ENCODE peak calls at places on chromosomes 2 and 18, in five cellular contexts. F is transverse colon, A is prostate gland, X is adrenal gland, S is lower leg skin. T is an unnamed sample.

GRCh38 chr2:17538844-17539554 is 1.5 kb upstream of the VSNL1 start:
- DNase-seq in X (peak), A (peak), F (peak), S (peak), T (no peak)

GRCh38 chr2:111161971-111162370 is 41.3 kb downstream of the BCL2L11 start:
- DNase-seq in S (no peak), F (peak), A (peak), X (no peak), T (no peak)

GRCh38 chr2:42408009-42408408 is 47.0 kb upstream of the COX7A2L start:
- DNase-seq in S (no peak), X (no peak), F (no peak), A (no peak), T (no peak)

GRCh38 chr18:50182516-50182915 is 12.4 kb downstream of the MYO5B start:
- DNase-seq in S (no peak), F (no peak), A (no peak), X (no peak), T (no peak)

GRCh38 chr2:88127888-88128653 is at the start of gene FABP1:
- DNase-seq in F (peak), A (no peak), S (no peak), X (no peak), T (no peak)

GRCh38 chr18:55458456-55459238 is 129.3 kb downstream of the TCF4 start:
- DNase-seq in F (no peak), A (no peak), X (no peak), S (no peak), T (no peak)

GRCh38 chr2:69271831-69272257 is 115.2 kb downstream of the GFPT1 start:
- DNase-seq in X (no peak), S (no peak), A (no peak), F (no peak), T (no peak)

GRCh38 chr2:124147552-124147951 is 122.5 kb downstream of the CNTNAP5 start:
- DNase-seq in X (no peak), A (no peak), F (no peak), S (no peak), T (no peak)

GRCh38 chr2:144424559-144425240 is 95.2 kb downstream of the ZEB2 start:
- DNase-seq in S (no peak), A (no peak), X (no peak), F (no peak), T (no peak)

GRCh38 chr18:62621546-62621945 is 93.8 kb upstream of the PHLPP1 start:
- DNase-seq in F (no peak), A (no peak), X (peak), S (peak), T (peak)

GRCh38 chr2:182115258-182115657 is 129.6 kb downstream of the PPP1R1C start:
- DNase-seq in X (no peak), F (no peak), S (no peak), A (no peak), T (no peak)

GRCh38 chr2:30492185-30492584 is 45.1 kb downstream of the LCLAT1 start:
- DNase-seq in A (no peak), S (no peak), X (no peak), F (no peak), T (no peak)

GRCh38 chr18:52007109-52007508 is 332.9 kb upstream of the DCC start:
- DNase-seq in S (no peak), A (no peak), F (no peak), X (no peak), T (no peak)

GRCh38 chr18:7945882-7946281 is 378.8 kb downstream of the PTPRM start:
- DNase-seq in A (no peak), S (no peak), X (no peak), F (no peak), T (peak)

GRCh38 chr2:192571636-192572035 is 376.9 kb upstream of the TMEFF2 start:
- DNase-seq in S (no peak), A (no peak), X (no peak), F (no peak), T (no peak)

GRCh38 chr2:238467772-238468171 is 41.0 kb downstream of the ASB1 start:
- DNase-seq in S (no peak), A (no peak), F (no peak), X (no peak), T (no peak)

GRCh38 chr2:102449370-102449974 is 23.6 kb upstream of the SLC9A4 start:
- DNase-seq in S (peak), X (peak), F (peak), A (peak), T (peak)

GRCh38 chr2:3094318-3094717 is 283.3 kb downstream of the EIPR1 start:
- DNase-seq in A (no peak), S (no peak), F (no peak), X (no peak), T (no peak)

DNA sequence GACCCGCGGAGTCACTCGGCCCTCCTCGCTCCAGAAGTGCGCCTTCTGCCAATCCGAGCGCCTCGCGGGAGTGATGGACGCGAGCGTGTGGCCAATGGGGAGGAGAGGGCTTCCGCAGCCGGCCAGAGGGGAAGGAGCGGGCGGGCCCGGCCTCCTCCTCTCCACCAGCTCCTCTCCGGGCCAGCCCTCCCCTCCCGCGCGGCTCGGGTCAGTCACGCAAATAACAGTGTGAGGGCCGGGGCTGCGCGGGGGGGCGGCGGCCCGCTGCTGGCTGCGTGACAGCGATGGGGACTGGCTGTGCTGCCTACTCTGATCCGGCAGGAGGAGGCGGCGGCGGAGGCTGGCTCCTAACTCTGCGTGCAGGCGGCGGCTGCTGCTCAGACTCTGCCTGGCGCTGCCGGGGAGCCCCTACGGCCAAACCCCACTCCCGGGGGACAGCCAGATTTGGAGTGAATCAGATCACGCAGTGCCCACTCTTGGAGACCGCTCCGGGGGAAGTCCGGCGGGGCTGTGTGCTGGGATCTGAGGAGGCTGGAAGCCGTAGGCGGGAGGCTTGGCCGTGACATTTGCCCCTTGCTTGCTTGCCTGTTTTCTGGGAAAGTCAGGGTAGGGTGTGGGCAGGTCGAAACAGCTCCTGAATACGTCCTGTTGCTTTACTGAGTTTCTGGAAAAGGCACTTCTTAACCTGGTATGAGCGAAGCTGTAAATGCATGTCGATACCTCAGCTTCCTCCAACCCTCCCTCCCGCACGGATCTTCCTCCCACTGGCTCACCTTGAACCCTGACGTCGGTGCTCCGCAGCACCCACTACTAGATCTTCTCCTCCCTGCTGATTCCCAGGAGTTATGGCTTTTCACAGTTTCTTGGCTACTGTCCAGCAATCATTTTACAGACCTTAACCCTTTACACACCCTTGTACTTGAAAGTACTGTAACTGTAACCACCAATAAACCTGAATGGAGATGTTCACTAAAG is 97.9 kb upstream of the SERTAD2 start:
- DNase-seq in X (peak), F (peak), A (peak), S (peak), T (peak)
- TF ChIP-seq POLR2A in X (peak), F (peak), A (peak), S (no peak), T (peak)

DNA sequence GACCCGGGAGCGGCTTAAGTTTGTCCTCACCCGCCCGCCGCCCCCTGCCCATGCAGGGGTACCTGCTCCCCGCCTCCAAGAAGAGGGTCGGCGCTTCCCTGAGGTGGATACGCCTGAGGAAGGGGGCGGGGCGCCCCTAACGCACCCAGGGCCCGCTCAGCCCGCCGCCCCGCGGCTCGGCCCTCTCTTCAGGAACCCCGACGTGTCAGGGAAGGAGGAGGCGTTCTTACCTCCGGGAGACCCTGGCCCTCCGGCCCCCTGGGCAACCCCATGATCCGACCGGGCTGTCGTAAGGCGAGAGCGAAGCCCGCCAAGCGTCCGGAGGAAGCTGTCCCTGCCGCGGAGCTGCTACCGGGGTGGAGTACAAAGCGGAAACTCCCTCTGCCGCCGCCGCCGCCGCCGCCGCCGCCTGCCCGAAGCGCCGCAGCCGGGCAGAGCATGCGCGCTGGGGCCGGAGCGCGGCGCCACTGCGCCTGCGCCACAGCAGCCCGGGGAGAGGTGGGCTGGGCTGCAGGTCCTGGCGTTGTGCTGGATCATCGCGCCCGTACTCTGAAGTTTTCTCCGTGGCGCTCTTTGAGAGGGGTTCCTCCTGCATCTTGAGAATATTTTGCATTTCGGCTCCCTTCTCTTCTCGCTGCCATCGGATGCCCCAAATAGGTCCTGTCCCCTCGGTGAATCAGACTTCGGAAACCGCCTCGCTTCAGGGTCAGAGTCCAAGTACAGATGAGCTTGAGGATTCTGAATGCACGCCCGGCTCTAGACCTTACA is at the start of gene CCDC93:
- DNase-seq in X (peak), S (peak), A (peak), F (peak), T (peak)
- TF ChIP-seq POLR2A in X (peak), S (no peak), A (peak), F (peak), T (peak)

GRCh38 chr2:86224645-86225355 is 25.5 kb downstream of the MRPL35 start:
- DNase-seq in A (no peak), X (no peak), F (no peak), S (no peak), T (no peak)

GRCh38 chr2:86226069-86226468 is 26.8 kb downstream of the MRPL35 start:
- DNase-seq in F (no peak), X (no peak), A (no peak), S (no peak), T (no peak)

GRCh38 chr2:86226780-86227520 is 27.7 kb downstream of the MRPL35 start:
- DNase-seq in A (no peak), S (peak), X (no peak), F (no peak), T (no peak)

GRCh38 chr2:86223682-86224560 is 24.7 kb downstream of the MRPL35 start:
- DNase-seq in F (no peak), X (no peak), A (no peak), S (no peak), T (no peak)

GRCh38 chr2:86225581-86225980 is 26.3 kb downstream of the MRPL35 start:
- DNase-seq in X (no peak), S (peak), A (no peak), F (peak), T (no peak)
- TF ChIP-seq POLR2A in X (no peak), S (no peak), A (no peak), F (no peak), T (no peak)

GRCh38 chr2:183782436-183782835 is 658.2 kb downstream of the NUP35 start:
- DNase-seq in F (no peak), S (no peak), A (no peak), X (no peak), T (no peak)

GRCh38 chr2:183780072-183780471 is 655.8 kb downstream of the NUP35 start:
- DNase-seq in F (no peak), X (no peak), S (no peak), A (no peak), T (no peak)
- TF ChIP-seq POLR2A in F (no peak), X (no peak), S (no peak), A (no peak), T (no peak)

GRCh38 chr2:201129044-201129505 is 13.1 kb downstream of the CFLAR start:
- DNase-seq in S (no peak), X (no peak), A (no peak), F (peak), T (no peak)

GRCh38 chr2:201130524-201131186 is 14.7 kb downstream of the CFLAR start:
- DNase-seq in S (no peak), F (no peak), X (no peak), A (no peak), T (no peak)

GRCh38 chr2:201135396-201135795 is 19.4 kb downstream of the CFLAR start:
- DNase-seq in A (no peak), X (no peak), S (no peak), F (no peak), T (no peak)

GRCh38 chr2:201136889-201137321 is 20.9 kb downstream of the CFLAR start:
- DNase-seq in F (no peak), X (no peak), A (no peak), S (no peak), T (no peak)

GRCh38 chr2:201132518-201132917 is 16.6 kb downstream of the CFLAR start:
- DNase-seq in F (no peak), X (no peak), S (no peak), A (no peak), T (no peak)
- TF ChIP-seq POLR2A in F (no peak), X (no peak), S (no peak), A (no peak), T (no peak)

T was measured in H54.